ENCODE peak calls at places on chromosome 16, in nine cellular contexts. B is breast epithelium, Q is H1, R is GM23338, X is SK-N-SH, V is K562, W is GM12878, T is spleen, G is sigmoid colon. F is an unnamed sample.

GRCh38 chr16:22721497-22722100 is 92.4 kb upstream of the HS3ST2 start:
- DNase-seq in G (no peak), B (no peak), W (no peak), R (no peak), V (no peak), T (no peak), Q (no peak), X (peak), F (no peak)

GRCh38 chr16:48317614-48318013 is 67.6 kb downstream of the SIAH1 start:
- DNase-seq in B (no peak), G (no peak), W (no peak), V (peak), T (no peak), X (no peak), Q (no peak), R (no peak), F (no peak)

GRCh38 chr16:76583466-76583865 is 306.3 kb downstream of the CNTNAP4 start:
- DNase-seq in W (no peak), X (peak), V (no peak), G (no peak), T (no peak), R (no peak), B (no peak), Q (no peak), F (no peak)

GRCh38 chr16:6926341-6926740 is 406.3 kb upstream of the RBFOX1 start:
- DNase-seq in T (no peak), Q (no peak), R (no peak), V (no peak), W (no peak), X (no peak), B (no peak), G (no peak), F (no peak)

GRCh38 chr16:11308493-11309283 is 27.6 kb upstream of the PRM1 start:
- DNase-seq in Q (no peak), V (no peak), R (no peak), T (peak), W (peak), B (no peak), G (no peak), X (no peak), F (peak)

GRCh38 chr16:81140930-81141780 is 45.0 kb upstream of the GCSH start:
- DNase-seq in T (no peak), B (no peak), R (peak), V (peak), W (no peak), G (no peak), X (no peak), Q (peak), F (no peak)

GRCh38 chr16:57143125-57143965 is 42.5 kb downstream of the PSME3IP1 start:
- DNase-seq in V (no peak), T (no peak), R (no peak), Q (no peak), W (no peak), X (no peak), G (peak), B (no peak), F (peak)

GRCh38 chr16:12529582-12529981 is 274.1 kb downstream of the CPPED1 start:
- DNase-seq in G (no peak), W (no peak), V (peak), X (no peak), B (no peak), Q (no peak), T (no peak), R (no peak), F (no peak)

GRCh38 chr16:68436581-68436980 is 11.7 kb downstream of the SMPD3 start:
- DNase-seq in R (peak), X (no peak), T (no peak), V (peak), G (no peak), B (no peak), W (no peak), Q (peak), F (no peak)

GRCh38 chr16:88830250-88830649 is 18.5 kb upstream of the APRT start:
- DNase-seq in G (peak), V (no peak), X (no peak), B (no peak), Q (no peak), W (no peak), R (no peak), T (no peak), F (peak)

GRCh38 chr16:67537636-67538591 is 9.3 kb downstream of the RIPOR1 start:
- DNase-seq in G (peak), R (peak), T (peak), W (no peak), V (no peak), X (peak), Q (peak), B (peak), F (peak)

GRCh38 chr16:76461836-76462235 is 184.6 kb downstream of the CNTNAP4 start:
- DNase-seq in X (no peak), T (no peak), W (no peak), Q (no peak), B (no peak), G (no peak), R (no peak), V (no peak), F (no peak)

GRCh38 chr16:3045758-3046505 is 429 bp upstream of the MMP25 start:
- DNase-seq in G (no peak), T (peak), B (no peak), W (no peak), Q (no peak), R (peak), X (peak), V (no peak), F (peak)

GRCh38 chr16:14015017-14015416 is 56.1 kb upstream of the MRTFB start:
- DNase-seq in G (no peak), B (no peak), T (no peak), Q (no peak), W (no peak), R (no peak), V (no peak), X (no peak), F (no peak)

GRCh38 chr16:8712589-8713361 is 38.4 kb downstream of the ABAT start:
- DNase-seq in X (peak), G (no peak), Q (peak), B (no peak), V (peak), R (peak), W (no peak), T (no peak), F (no peak)

GRCh38 chr16:66131156-66131807 is 235.2 kb upstream of the CDH5 start:
- DNase-seq in T (no peak), V (no peak), G (no peak), Q (no peak), X (no peak), B (no peak), R (no peak), W (no peak), F (no peak)

GRCh38 chr16:66130296-66130910 is 236.1 kb upstream of the CDH5 start:
- DNase-seq in G (no peak), X (no peak), W (no peak), Q (no peak), B (no peak), V (no peak), R (no peak), T (no peak), F (no peak)

GRCh38 chr16:66129196-66129595 is 237.3 kb upstream of the CDH5 start:
- DNase-seq in B (no peak), R (no peak), X (no peak), Q (no peak), G (no peak), T (no peak), W (no peak), V (no peak), F (no peak)

GRCh38 chr16:66127459-66128362 is 238.8 kb upstream of the CDH5 start:
- DNase-seq in Q (no peak), R (peak), X (peak), B (no peak), W (no peak), T (no peak), G (no peak), V (no peak), F (no peak)

DNA sequence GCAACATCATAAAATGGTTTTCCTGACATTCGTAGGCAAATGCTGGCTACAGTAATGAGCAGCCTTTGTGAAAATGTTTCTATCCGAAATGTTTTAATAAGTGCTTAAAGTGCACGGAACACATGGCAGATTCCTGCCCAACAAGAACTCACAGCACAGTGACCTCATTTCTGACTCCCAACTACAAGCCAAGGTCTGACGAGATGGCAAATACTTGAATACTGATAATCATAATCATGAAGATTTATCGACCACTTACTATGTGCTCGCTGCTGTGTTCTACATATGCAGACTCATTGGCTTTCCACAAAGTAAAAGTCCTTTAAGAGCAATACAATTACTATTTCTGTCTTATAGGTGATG is 238.1 kb upstream of the CDH5 start:
- DNase-seq in X (no peak), Q (no peak), T (no peak), R (no peak), G (no peak), B (no peak), V (no peak), W (no peak), F (no peak)
- H3K4me3 ChIP-seq in X (no peak), Q (no peak), T (no peak), R (no peak), G (no peak), B (no peak), V (no peak), W (no peak), F (no peak)

GRCh38 chr16:58456193-58456592 is 43.8 kb upstream of the NDRG4 start:
- DNase-seq in R (no peak), G (no peak), W (no peak), T (no peak), X (no peak), B (no peak), Q (no peak), V (peak), F (no peak)
- TF ChIP-seq POLR2AphosphoS5 in R (no peak), G (no peak), W (no peak), T (no peak), X (no peak), B (no peak), Q (no peak), V (no peak), F (no peak)

GRCh38 chr16:50363656-50364055 is 5.1 kb downstream of the BRD7 start:
- DNase-seq in T (no peak), X (no peak), R (no peak), Q (no peak), W (no peak), G (no peak), B (no peak), V (no peak), F (no peak)

GRCh38 chr16:50360779-50361178 is 8.0 kb downstream of the BRD7 start:
- DNase-seq in G (no peak), V (no peak), Q (no peak), W (no peak), B (no peak), X (no peak), T (no peak), R (no peak), F (no peak)

GRCh38 chr16:50359626-50360025 is 9.2 kb downstream of the BRD7 start:
- DNase-seq in Q (no peak), W (no peak), B (no peak), T (no peak), X (no peak), R (peak), G (no peak), V (no peak), F (no peak)

GRCh38 chr16:50354629-50355456 is 13.9 kb downstream of the BRD7 start:
- DNase-seq in B (no peak), G (no peak), X (peak), Q (no peak), T (no peak), R (peak), V (no peak), W (no peak), F (no peak)

DNA sequence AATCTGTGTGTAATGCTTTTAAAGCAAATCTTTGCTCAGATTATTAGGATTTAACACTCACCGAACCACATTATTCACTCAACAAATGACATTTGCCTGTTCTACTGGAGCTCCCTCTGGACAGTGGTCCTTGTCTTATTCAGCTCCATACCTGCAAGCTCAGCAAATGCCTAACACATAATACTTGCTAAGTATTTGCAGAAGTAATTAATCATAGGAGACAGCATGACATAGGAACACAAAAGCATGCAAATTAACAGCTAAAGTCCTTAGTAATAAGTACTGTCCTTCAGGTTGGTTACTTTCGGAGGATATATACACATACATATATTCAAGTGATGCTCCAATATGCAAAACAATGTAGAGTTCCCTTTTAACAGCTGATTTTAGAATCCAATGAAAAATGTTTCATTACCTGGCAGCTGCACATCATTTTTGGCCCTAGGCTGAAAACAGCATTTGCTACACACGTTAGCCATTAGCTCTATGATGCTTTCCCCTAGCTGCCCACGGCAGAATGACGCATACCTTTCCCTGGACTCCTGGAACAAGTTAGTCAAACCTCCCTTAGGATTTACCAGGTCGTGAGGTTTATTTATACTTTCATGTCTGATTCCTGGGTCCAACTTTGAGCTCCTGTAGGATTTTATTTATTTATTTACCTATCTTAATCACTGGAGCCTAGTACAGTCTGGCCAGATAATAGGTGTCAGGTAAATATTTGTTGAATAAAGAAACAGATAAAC is 8.6 kb downstream of the BRD7 start:
- DNase-seq in R (no peak), B (no peak), Q (no peak), W (no peak), G (no peak), T (no peak), X (no peak), V (no peak), F (no peak)
- TF ChIP-seq CTCF in R (no peak), B (no peak), Q (no peak), W (no peak), G (no peak), T (no peak), X (no peak), V (no peak), F (no peak)

DNA sequence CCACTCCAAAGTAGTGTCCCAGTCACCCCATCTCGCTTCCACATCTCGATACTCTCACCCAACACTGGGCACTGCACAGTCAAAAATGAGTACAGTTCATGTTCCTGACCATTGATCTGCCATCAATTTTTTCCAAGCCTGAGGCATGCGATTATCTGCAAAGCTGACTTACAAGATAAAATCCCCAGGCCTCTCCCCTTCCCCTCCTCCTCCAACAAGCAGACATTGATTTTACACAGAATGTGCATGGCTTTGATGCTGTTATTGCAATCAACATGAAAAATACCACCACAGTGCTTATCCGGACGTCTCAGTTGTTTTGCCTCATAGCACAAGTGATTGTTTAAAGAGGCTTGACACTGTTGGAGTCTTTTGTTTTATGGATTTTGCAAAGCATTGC is 163.9 kb downstream of the TOX3 start:
- DNase-seq in G (no peak), B (no peak), R (no peak), T (no peak), V (no peak), W (no peak), Q (no peak), X (no peak), F (no peak)
- H3K4me3 ChIP-seq in G (no peak), B (no peak), R (no peak), T (no peak), V (no peak), W (no peak), Q (no peak), X (no peak), F (no peak)